ENCODE peak calls at places on chromosome 13, in eight cellular contexts. O is choroid plexus epithelial cell, L is lung, S is epithelial cell of esophagus, X is mucosa of descending colon, G is endothelial cell, M is bronchial epithelial cell, C is HFFc6. V is an unnamed sample.

GRCh38 chr13:55977436-55977835 is 1163.3 kb upstream of the PRR20A start:
- DNase-seq in X (no peak), S (no peak), O (no peak), L (no peak), C (no peak), M (no peak), G (no peak), V (no peak)

GRCh38 chr13:76512676-76513277 is 373.4 kb downstream of the KCTD12 start:
- DNase-seq in M (peak; percentile 93), O (peak; percentile 98), L (no peak), X (no peak), C (peak; percentile 68), G (no peak), S (peak; percentile 81), V (no peak)

GRCh38 chr13:36766295-36766694 is 52.7 kb upstream of the RFXAP start:
- DNase-seq in L (peak; percentile 69), O (peak; percentile 93), G (no peak), X (no peak), M (peak; percentile 89), C (peak; percentile 15), S (peak; percentile 77), V (no peak)

GRCh38 chr13:45861352-45861751 is 9.8 kb upstream of the SIAH3 start:
- DNase-seq in G (no peak), S (no peak), C (no peak), M (peak; percentile 50), O (peak; percentile 33), L (no peak), X (no peak), V (no peak)

GRCh38 chr13:39159393-39159792 is 121.1 kb downstream of the NHLRC3 start:
- DNase-seq in C (no peak), M (peak; percentile 25), O (no peak), G (no peak), L (no peak), X (no peak), S (peak; percentile 20), V (no peak)

GRCh38 chr13:97257800-97258799 is 36.0 kb downstream of the MBNL2 start:
- DNase-seq in S (peak; percentile 81), L (peak; percentile 46), O (peak; percentile 96), M (peak; percentile 96), X (no peak), C (peak; percentile 90), G (peak; percentile 56), V (no peak)

GRCh38 chr13:96003304-96003703 is 49.9 kb downstream of the UGGT2 start:
- DNase-seq in G (no peak), X (no peak), S (peak; percentile 14), O (peak; percentile 41), L (no peak), C (peak; percentile 10), M (peak; percentile 11), V (no peak)

GRCh38 chr13:51881296-51881695 is 19.5 kb downstream of the CCDC70 start:
- DNase-seq in C (no peak), L (no peak), O (no peak), S (no peak), G (no peak), M (no peak), X (no peak), V (no peak)

GRCh38 chr13:103948477-103948876 is 882.3 kb upstream of the SLC10A2 start:
- DNase-seq in O (peak; percentile 32), C (no peak), S (no peak), M (no peak), G (no peak), X (no peak), L (no peak), V (no peak)

GRCh38 chr13:47298506-47298905 is 401.7 kb upstream of the HTR2A start:
- DNase-seq in C (no peak), M (peak; percentile 22), S (no peak), O (no peak), G (no peak), L (no peak), X (no peak), V (no peak)

GRCh38 chr13:60230593-60230992 is 66.9 kb upstream of the DIAPH3 start:
- DNase-seq in X (no peak), M (no peak), O (peak; percentile 69), C (no peak), G (no peak), S (peak; percentile 4), L (no peak), V (no peak)

GRCh38 chr13:64510698-64511097 is 2719.4 kb downstream of the PCDH9 start:
- DNase-seq in C (no peak), G (no peak), S (no peak), L (no peak), M (no peak), X (no peak), O (no peak), V (no peak)

GRCh38 chr13:20547479-20547908 is 19.5 kb upstream of the IFT88 start:
- DNase-seq in C (no peak), M (no peak), G (no peak), O (no peak), S (no peak), L (no peak), X (peak; percentile 85), V (no peak)

GRCh38 chr13:108182652-108183051 is 32.7 kb downstream of the LIG4 start:
- DNase-seq in O (no peak), S (no peak), L (no peak), M (no peak), C (no peak), G (no peak), X (peak; percentile 7), V (no peak)

GRCh38 chr13:99978781-99979452 is 2.7 kb upstream of the ZIC2 start:
- DNase-seq in S (no peak), C (no peak), L (no peak), M (no peak), X (no peak), O (no peak), G (peak; percentile 35), V (no peak)

GRCh38 chr13:66665991-66666390 is 564.1 kb downstream of the PCDH9 start:
- DNase-seq in G (peak; percentile 7), C (peak; percentile 94), X (no peak), O (peak; percentile 86), S (peak; percentile 74), M (peak; percentile 49), L (no peak), V (no peak)

DNA sequence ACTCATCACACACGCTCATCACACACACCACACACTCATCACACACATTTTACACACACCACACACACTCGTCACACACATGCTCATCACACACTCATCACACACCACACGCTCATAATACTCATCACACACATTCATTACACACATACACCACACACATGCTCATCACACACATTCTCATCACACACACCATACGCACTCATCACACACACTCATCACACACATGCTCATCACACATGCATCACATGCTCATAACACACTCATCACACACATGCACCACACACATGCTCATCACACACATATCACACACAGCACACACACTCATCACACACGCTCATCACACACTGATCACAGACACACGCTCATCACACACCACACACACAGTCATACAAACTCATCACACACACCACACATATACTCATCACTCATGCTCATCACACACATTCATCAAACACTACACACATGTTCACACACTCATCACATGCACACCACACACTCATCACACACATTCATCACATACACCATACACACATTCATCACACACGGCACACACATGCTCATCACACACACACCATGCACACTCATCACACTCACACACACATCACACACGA is 247.1 kb upstream of the SGCG start:
- DNase-seq in M (no peak), S (no peak), X (no peak), L (no peak), O (no peak), G (no peak), C (no peak), V (no peak)
- TF ChIP-seq CTCF in M (no peak), S (no peak), X (no peak), L (no peak), O (no peak), G (no peak), C (no peak), V (no peak)

GRCh38 chr13:52925775-52926285 is 77.4 kb upstream of the PCDH8 start:
- DNase-seq in G (no peak), M (peak; percentile 94), S (peak; percentile 94), L (no peak), C (no peak), X (no peak), O (no peak), V (no peak)
- TF ChIP-seq CTCF in G (no peak), M (no peak), S (no peak), L (no peak), C (no peak), X (no peak), O (no peak), V (no peak)

GRCh38 chr13:31049833-31050232 is 111.9 kb downstream of the HSPH1 start:
- DNase-seq in L (no peak), G (no peak), M (no peak), O (no peak), X (no peak), S (no peak), C (no peak), V (no peak)

GRCh38 chr13:31051999-31052398 is 109.7 kb downstream of the HSPH1 start:
- DNase-seq in C (no peak), M (no peak), O (no peak), S (no peak), X (no peak), L (no peak), G (peak; percentile 19), V (no peak)

GRCh38 chr13:31052478-31052877 is 109.2 kb downstream of the HSPH1 start:
- DNase-seq in G (no peak), O (no peak), C (no peak), M (no peak), L (no peak), S (no peak), X (no peak), V (no peak)

GRCh38 chr13:31049083-31049482 is 112.6 kb downstream of the HSPH1 start:
- DNase-seq in G (no peak), C (no peak), S (no peak), O (no peak), X (no peak), M (no peak), L (no peak), V (no peak)

GRCh38 chr13:31050486-31051400 is 111.0 kb downstream of the HSPH1 start:
- DNase-seq in X (no peak), C (peak; percentile 25), G (no peak), M (no peak), S (peak; percentile 22), O (peak; percentile 41), L (no peak), V (no peak)
- TF ChIP-seq CTCF in X (no peak), C (peak; percentile 71), G (no peak), M (no peak), S (peak; percentile 33), O (peak; percentile 57), L (no peak), V (no peak)

GRCh38 chr13:74009100-74009668 is 125.0 kb downstream of the KLF12 start:
- DNase-seq in S (no peak), X (no peak), M (no peak), O (no peak), L (no peak), G (no peak), C (no peak), V (no peak)

GRCh38 chr13:74017301-74018092 is 116.7 kb downstream of the KLF12 start:
- DNase-seq in O (no peak), L (no peak), S (no peak), X (no peak), M (no peak), C (no peak), G (no peak), V (no peak)

DNA sequence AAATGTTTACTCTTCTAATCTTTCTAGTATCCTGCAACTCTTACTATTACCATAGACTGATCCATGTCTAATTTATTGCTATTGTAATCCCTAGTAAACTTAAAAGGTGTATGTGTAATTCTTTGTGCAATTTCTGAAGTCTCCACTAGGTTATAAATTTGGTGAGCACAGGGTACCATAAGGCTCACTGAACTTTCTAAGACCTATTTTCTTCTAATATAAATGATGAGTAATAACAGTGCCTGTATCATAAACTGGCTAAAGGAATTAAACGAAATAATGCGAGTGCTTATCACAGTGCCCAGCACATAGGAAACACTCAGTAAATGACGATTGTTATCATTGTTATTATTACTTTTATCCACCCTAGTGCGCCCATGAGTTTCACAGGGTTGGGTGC is 119.1 kb downstream of the KLF12 start:
- DNase-seq in M (peak; percentile 51), S (peak; percentile 36), G (no peak), O (peak; percentile 31), C (peak; percentile 4), X (no peak), L (no peak), V (no peak)
- TF ChIP-seq CTCF in M (peak; percentile 6), S (peak; percentile 23), G (peak; percentile 71), O (peak; percentile 36), C (peak; percentile 71), X (no peak), L (no peak), V (no peak)